ENCODE peak calls at places on chromosomes 3 and 15, in six cellular contexts. One of them, this sample, is unnamed.

GRCh38 chr15:34855397-34855796 is 60.0 kb upstream of the ACTC1 start:
- DNase-seq in AG04449: no peak
- DNase-seq in lung: no peak
- DNase-seq in iPS DF 6.9: no peak
- DNase-seq in glutamatergic neuron: no peak
- DNase-seq in head of caudate nucleus: no peak
- DNase-seq in this sample: no peak

GRCh38 chr15:61736792-61737191 is 323.5 kb downstream of the VPS13C start:
- DNase-seq in glutamatergic neuron: no peak
- DNase-seq in AG04449: no peak
- DNase-seq in iPS DF 6.9: no peak
- DNase-seq in lung: no peak
- DNase-seq in head of caudate nucleus: no peak
- DNase-seq in this sample: no peak

GRCh38 chr15:26667222-26667988 is 105.5 kb downstream of the GABRB3 start:
- DNase-seq in glutamatergic neuron: no peak
- DNase-seq in AG04449: no peak
- DNase-seq in iPS DF 6.9: no peak
- DNase-seq in head of caudate nucleus: no peak
- DNase-seq in lung: peak; percentile 77
- DNase-seq in this sample: no peak

GRCh38 chr15:77531191-77532000 is 101.3 kb downstream of the LINGO1 start:
- DNase-seq in head of caudate nucleus: no peak
- DNase-seq in glutamatergic neuron: no peak
- DNase-seq in iPS DF 6.9: no peak
- DNase-seq in AG04449: no peak
- DNase-seq in lung: no peak
- DNase-seq in this sample: no peak

GRCh38 chr3:111081008-111081545 is 9.5 kb downstream of the NECTIN3 start:
- DNase-seq in lung: no peak
- DNase-seq in iPS DF 6.9: no peak
- DNase-seq in glutamatergic neuron: no peak
- DNase-seq in head of caudate nucleus: no peak
- DNase-seq in AG04449: no peak
- DNase-seq in this sample: peak; percentile 82

GRCh38 chr3:149620291-149621020 is 37.4 kb downstream of the WWTR1 start:
- DNase-seq in iPS DF 6.9: no peak
- DNase-seq in lung: no peak
- DNase-seq in head of caudate nucleus: no peak
- DNase-seq in glutamatergic neuron: no peak
- DNase-seq in AG04449: peak; percentile 54
- DNase-seq in this sample: peak; percentile 81

GRCh38 chr3:14237431-14237830 is 58.8 kb downstream of the LSM3 start:
- DNase-seq in head of caudate nucleus: no peak
- DNase-seq in iPS DF 6.9: no peak
- DNase-seq in AG04449: no peak
- DNase-seq in lung: no peak
- DNase-seq in glutamatergic neuron: no peak
- DNase-seq in this sample: no peak

GRCh38 chr15:91075761-91076160 is 24.3 kb upstream of the SV2B start:
- DNase-seq in glutamatergic neuron: no peak
- DNase-seq in iPS DF 6.9: no peak
- DNase-seq in lung: no peak
- DNase-seq in head of caudate nucleus: no peak
- DNase-seq in AG04449: no peak
- DNase-seq in this sample: no peak

GRCh38 chr15:38560456-38560926 is 4.1 kb downstream of the RASGRP1 start:
- DNase-seq in head of caudate nucleus: no peak
- DNase-seq in AG04449: no peak
- DNase-seq in lung: no peak
- DNase-seq in glutamatergic neuron: no peak
- DNase-seq in iPS DF 6.9: no peak
- DNase-seq in this sample: no peak

GRCh38 chr3:75650191-75650590 is 13.9 kb upstream of the FRG2C start:
- DNase-seq in lung: no peak
- DNase-seq in head of caudate nucleus: no peak
- DNase-seq in iPS DF 6.9: no peak
- DNase-seq in glutamatergic neuron: no peak
- DNase-seq in AG04449: no peak
- DNase-seq in this sample: no peak

GRCh38 chr3:37183375-37183831 is 9.0 kb upstream of the LRRFIP2 start:
- DNase-seq in lung: no peak
- DNase-seq in glutamatergic neuron: no peak
- DNase-seq in head of caudate nucleus: no peak
- DNase-seq in AG04449: peak; percentile 65
- DNase-seq in iPS DF 6.9: no peak
- DNase-seq in this sample: peak; percentile 94

GRCh38 chr3:50088725-50089602 is at the start of gene RBM5:
- DNase-seq in AG04449: peak; percentile 60
- DNase-seq in head of caudate nucleus: peak; percentile 96
- DNase-seq in iPS DF 6.9: peak; percentile 84
- DNase-seq in glutamatergic neuron: peak; percentile 94
- DNase-seq in lung: peak; percentile 94
- DNase-seq in this sample: peak; percentile 61

GRCh38 chr3:14885307-14885706 is 62.1 kb upstream of the NR2C2 start:
- DNase-seq in head of caudate nucleus: no peak
- DNase-seq in AG04449: no peak
- DNase-seq in lung: no peak
- DNase-seq in glutamatergic neuron: no peak
- DNase-seq in iPS DF 6.9: no peak
- DNase-seq in this sample: no peak

GRCh38 chr3:148992027-148992634 is 791 bp downstream of the GYG1 start:
- DNase-seq in lung: peak; percentile 60
- DNase-seq in iPS DF 6.9: no peak
- DNase-seq in glutamatergic neuron: peak; percentile 56
- DNase-seq in head of caudate nucleus: peak; percentile 64
- DNase-seq in AG04449: no peak
- DNase-seq in this sample: no peak

GRCh38 chr3:12070098-12070497 is 65.9 kb downstream of the SYN2 start:
- DNase-seq in lung: no peak
- DNase-seq in AG04449: no peak
- DNase-seq in glutamatergic neuron: no peak
- DNase-seq in head of caudate nucleus: no peak
- DNase-seq in iPS DF 6.9: no peak
- DNase-seq in this sample: no peak

GRCh38 chr3:161221881-161222600 is 930 bp downstream of the NMD3 start:
- DNase-seq in lung: no peak
- DNase-seq in AG04449: no peak
- DNase-seq in iPS DF 6.9: no peak
- DNase-seq in glutamatergic neuron: no peak
- DNase-seq in head of caudate nucleus: peak; percentile 30
- DNase-seq in this sample: no peak